ENCODE peak calls at places on chromosomes 6 and 20, in ten cellular contexts. X, R, O, E, M, C, N, H, S and K are unnamed samples.

GRCh38 chr20:44910690-44911262 is 916 bp downstream of the PABPC1L start:
- DNase-seq in C (no peak), H (no peak), R (no peak), M (no peak), S (no peak), O (no peak), X (no peak), E (no peak), N (no peak), K (no peak)

GRCh38 chr6:144349690-144350132 is 64.6 kb downstream of the UTRN start:
- DNase-seq in M (no peak), X (no peak), N (no peak), E (peak; percentile 72), H (no peak), C (no peak), S (no peak), O (no peak), R (no peak), K (no peak)

GRCh38 chr6:13250703-13251102 is 77.6 kb downstream of the TBC1D7 start:
- DNase-seq in X (no peak), R (no peak), H (no peak), C (no peak), M (no peak), N (no peak), S (no peak), O (no peak), E (no peak), K (no peak)

GRCh38 chr20:46939031-46939430 is 44.4 kb downstream of the EYA2 start:
- DNase-seq in C (peak; percentile 8), H (no peak), S (no peak), O (no peak), R (no peak), E (no peak), X (no peak), M (no peak), N (no peak), K (peak; percentile 16)

GRCh38 chr6:111875741-111876140 is 2.5 kb upstream of the FYN start:
- DNase-seq in M (no peak), O (no peak), S (no peak), C (no peak), N (no peak), X (no peak), E (no peak), R (no peak), H (no peak), K (no peak)

GRCh38 chr6:1679691-1680068 is 70.0 kb downstream of the FOXC1 start:
- DNase-seq in S (no peak), R (no peak), M (no peak), H (no peak), N (no peak), E (no peak), X (no peak), C (no peak), O (no peak), K (no peak)

GRCh38 chr20:62587757-62588402 is 54.4 kb upstream of the SLCO4A1 start:
- DNase-seq in H (no peak), S (no peak), C (no peak), E (no peak), N (no peak), M (no peak), O (no peak), X (no peak), R (no peak), K (no peak)

GRCh38 chr20:6525447-6526303 is 241.8 kb upstream of the BMP2 start:
- DNase-seq in N (no peak), S (no peak), R (no peak), C (no peak), O (no peak), E (no peak), H (no peak), X (no peak), M (no peak), K (no peak)

GRCh38 chr20:1225729-1226313 is at the start of gene RAD21L1:
- DNase-seq in N (peak; percentile 61), R (peak; percentile 77), H (peak; percentile 80), O (peak; percentile 64), C (peak; percentile 46), S (peak; percentile 75), M (peak; percentile 82), E (no peak), X (peak; percentile 3), K (peak; percentile 71)

GRCh38 chr6:44918893-44919292 is 409.2 kb upstream of the RUNX2 start:
- DNase-seq in M (no peak), O (no peak), X (no peak), R (no peak), C (no peak), N (no peak), E (no peak), S (no peak), H (no peak), K (no peak)